ENCODE peak calls at places on chromosomes 12 and 14, in five cellular contexts. G, Y, J, U and X are unnamed samples.

GRCh38 chr12:86838709-86839108 is 582.5 kb upstream of the MGAT4C start:
- DNase-seq in U (no peak), J (peak; percentile 5), Y (no peak), G (no peak), X (no peak)

GRCh38 chr14:65850429-65851145 is 438.1 kb downstream of the FUT8 start:
- DNase-seq in U (no peak), G (no peak), J (no peak), Y (no peak), X (no peak)

GRCh38 chr12:132622437-132623071 is 4.0 kb downstream of the P2RX2 start:
- DNase-seq in J (no peak), U (no peak), Y (peak; percentile 74), G (no peak), X (no peak)

GRCh38 chr12:104055686-104056388 is 5.8 kb upstream of the GLT8D2 start:
- DNase-seq in G (peak; percentile 92), J (no peak), U (peak; percentile 86), Y (peak; percentile 49), X (peak; percentile 79)

GRCh38 chr12:15364221-15365170 is 42.2 kb downstream of the PTPRO start:
- DNase-seq in J (no peak), U (no peak), Y (no peak), G (no peak), X (no peak)

GRCh38 chr12:57268264-57268663 is 17.3 kb upstream of the STAC3 start:
- DNase-seq in U (no peak), J (no peak), G (no peak), Y (no peak), X (no peak)

GRCh38 chr12:9810721-9811120 is 16.6 kb upstream of the KLRF1 start:
- DNase-seq in J (no peak), U (no peak), G (no peak), Y (no peak), X (no peak)

GRCh38 chr12:2902287-2902880 is 11.7 kb downstream of the TULP3 start:
- DNase-seq in J (peak; percentile 13), Y (peak; percentile 28), G (peak; percentile 50), U (peak; percentile 50), X (no peak)

GRCh38 chr12:51009038-51009437 is 17.1 kb downstream of the SLC11A2 start:
- DNase-seq in U (peak; percentile 67), G (peak; percentile 76), Y (no peak), J (peak; percentile 62), X (peak; percentile 66)
- H3K27ac ChIP-seq in U (peak overlapping the region; percentile 53), G (peak overlapping the region; percentile 44), Y (no peak overlapping the region), J (peak overlapping the region; percentile 64), X (peak overlapping the region; percentile 75)

GRCh38 chr14:103023881-103024473 is 33.4 kb downstream of the CDC42BPB start:
- DNase-seq in J (no peak), G (peak; percentile 47), Y (no peak), U (no peak), X (peak; percentile 32)
- H3K4me3 ChIP-seq in J (no peak overlapping the region), G (no peak overlapping the region), Y (no peak overlapping the region), U (no peak overlapping the region), X (peak overlapping the region; percentile 40)

GRCh38 chr14:32436993-32437392 is 107.9 kb downstream of the AKAP6 start:
- DNase-seq in J (no peak), U (no peak), Y (no peak), G (no peak), X (no peak)

GRCh38 chr14:32435411-32435810 is 106.3 kb downstream of the AKAP6 start:
- DNase-seq in G (no peak), U (no peak), Y (no peak), J (no peak), X (no peak)

GRCh38 chr14:32434880-32435279 is 105.8 kb downstream of the AKAP6 start:
- DNase-seq in J (no peak), Y (no peak), G (no peak), U (no peak), X (no peak)

GRCh38 chr14:32434180-32434579 is 105.1 kb downstream of the AKAP6 start:
- DNase-seq in G (no peak), J (no peak), U (no peak), Y (no peak), X (no peak)

DNA sequence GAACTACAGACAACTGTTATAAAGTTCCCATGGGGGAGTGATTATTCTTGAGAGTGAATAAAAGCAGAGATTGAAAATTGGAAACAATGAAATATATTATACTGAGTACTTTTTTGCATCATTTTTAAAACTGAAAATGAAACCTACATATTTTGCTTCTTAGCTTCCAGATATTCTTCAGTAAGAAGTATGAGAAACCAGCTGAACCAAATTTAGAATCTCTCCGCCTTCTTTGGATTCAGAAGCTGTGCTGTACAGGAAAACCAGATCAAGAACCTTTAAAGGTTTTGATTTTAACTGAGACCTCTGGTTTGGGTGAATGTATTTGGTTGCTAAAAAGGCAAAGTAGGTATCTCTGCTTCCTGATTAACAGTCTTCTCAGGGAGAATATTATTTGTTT is 109.4 kb downstream of the AKAP6 start:
- DNase-seq in J (no peak), Y (no peak), G (no peak), U (no peak), X (no peak)
- H3K27ac ChIP-seq in J (no peak overlapping the region), Y (peak overlapping the region; percentile 75), G (peak overlapping the region; percentile 40), U (peak overlapping the region; percentile 14), X (peak overlapping the region; percentile 47)

GRCh38 chr14:96056509-96057422 is 17.6 kb downstream of the C14orf132 start:
- DNase-seq in U (no peak), J (no peak), G (no peak), Y (no peak), X (no peak)

GRCh38 chr14:96055753-96056508 is 16.8 kb downstream of the C14orf132 start:
- DNase-seq in G (no peak), J (no peak), U (no peak), Y (no peak), X (no peak)

GRCh38 chr14:96053600-96054381 is 14.6 kb downstream of the C14orf132 start:
- DNase-seq in U (no peak), J (peak; percentile 54), G (peak; percentile 64), Y (peak; percentile 78), X (no peak)

GRCh38 chr14:96054661-96055060 is 15.5 kb downstream of the C14orf132 start:
- DNase-seq in J (no peak), G (no peak), Y (no peak), U (no peak), X (no peak)

GRCh38 chr14:96055065-96055752 is 16.0 kb downstream of the C14orf132 start:
- DNase-seq in U (no peak), Y (no peak), G (no peak), J (no peak), X (no peak)
- H3K4me3 ChIP-seq in U (no peak overlapping the region), Y (no peak overlapping the region), G (no peak overlapping the region), J (no peak overlapping the region), X (no peak overlapping the region)

DNA sequence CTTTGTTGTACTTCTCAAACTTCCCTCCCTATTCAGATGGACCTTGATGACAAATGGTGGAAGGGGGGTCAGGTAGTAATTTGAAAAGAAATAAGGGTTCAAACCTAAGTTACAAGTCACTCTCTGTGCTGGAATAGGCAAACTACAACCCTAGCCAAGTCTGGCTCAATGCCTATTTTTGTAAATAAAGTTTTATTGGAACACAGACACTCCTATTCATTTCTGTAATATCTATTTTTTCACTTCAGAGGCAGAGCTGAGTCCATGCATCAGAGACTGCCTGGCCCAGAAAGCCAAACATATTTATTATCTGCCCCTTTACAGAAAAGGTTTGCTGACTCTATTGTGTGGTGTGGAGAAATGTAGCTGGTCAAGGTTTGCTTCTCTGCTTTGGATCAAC is 78.4 kb upstream of the RIN3 start:
- DNase-seq in J (no peak), U (no peak), G (no peak), Y (no peak), X (no peak)
- H3K27ac ChIP-seq in J (no peak overlapping the region), U (no peak overlapping the region), G (no peak overlapping the region), Y (no peak overlapping the region), X (no peak overlapping the region)

DNA sequence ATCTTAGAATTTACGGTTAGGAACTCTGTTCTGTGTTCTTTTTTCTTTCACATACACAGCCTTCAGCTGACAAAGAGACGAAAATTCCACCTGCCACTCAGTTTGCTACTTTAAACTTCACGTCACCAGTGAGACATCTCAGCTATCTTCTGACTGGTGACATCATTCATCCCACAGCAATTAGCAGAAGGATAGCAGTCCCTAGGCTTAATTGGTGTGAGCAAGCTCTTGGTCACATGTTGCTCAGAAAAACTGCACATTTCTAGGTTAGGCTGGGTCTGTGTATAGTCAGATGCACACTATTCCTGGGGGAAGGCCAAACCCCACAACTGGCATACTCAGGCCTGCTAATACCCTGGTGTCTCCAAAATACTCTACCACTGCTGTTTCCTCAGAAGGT is 23.9 kb downstream of the SLC7A7 start:
- DNase-seq in J (peak; percentile 73), U (no peak), Y (no peak), G (no peak), X (no peak)
- H3K4me3 ChIP-seq in J (no peak overlapping the region), U (no peak overlapping the region), Y (no peak overlapping the region), G (no peak overlapping the region), X (no peak overlapping the region)

GRCh38 chr12:115405471-115405860 is 721.5 kb upstream of the TBX3 start:
- DNase-seq in Y (no peak), U (no peak), J (no peak), G (no peak), X (no peak)

GRCh38 chr12:115403689-115404088 is 719.7 kb upstream of the TBX3 start:
- DNase-seq in U (no peak), J (no peak), Y (no peak), G (no peak), X (no peak)

GRCh38 chr12:115407036-115407435 is 723.1 kb upstream of the TBX3 start:
- DNase-seq in Y (no peak), J (no peak), G (peak; percentile 32), U (no peak), X (no peak)

GRCh38 chr12:115403253-115403652 is 719.3 kb upstream of the TBX3 start:
- DNase-seq in G (no peak), J (no peak), U (no peak), Y (no peak), X (no peak)

DNA sequence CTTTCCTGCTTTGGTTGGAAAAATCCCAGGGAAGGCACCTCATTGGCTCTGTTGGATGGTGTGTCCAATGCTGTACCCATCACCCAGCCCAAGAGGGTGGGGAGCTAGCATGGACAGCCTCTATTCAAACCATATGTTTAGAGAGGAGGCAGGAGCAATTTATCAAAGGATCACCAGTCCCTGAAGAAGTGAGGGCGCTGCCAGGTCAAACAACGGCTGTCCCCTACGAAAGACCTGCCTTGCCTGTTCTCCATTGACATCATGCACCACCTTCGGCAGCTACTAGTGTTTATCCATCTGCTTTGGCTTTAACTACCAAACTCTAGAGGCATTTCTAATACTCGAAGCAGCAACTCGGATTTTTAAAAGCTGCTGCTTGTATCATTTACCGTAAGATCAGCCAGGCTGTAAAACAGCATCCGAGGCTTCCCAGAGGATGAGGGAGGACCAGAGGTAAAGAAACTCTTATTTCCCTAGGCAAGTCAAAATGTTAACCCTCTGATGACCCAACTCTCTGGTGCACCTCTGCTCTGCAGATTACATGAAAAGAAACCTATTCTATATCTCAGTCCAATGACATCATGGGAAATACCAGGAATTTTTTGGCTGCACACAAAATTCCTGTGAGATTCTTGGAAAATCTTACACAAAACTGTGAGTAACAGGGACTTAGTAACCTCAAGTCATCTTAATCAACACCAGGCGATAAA is 720.9 kb upstream of the TBX3 start:
- DNase-seq in U (no peak), G (no peak), J (peak; percentile 8), Y (no peak), X (no peak)
- H3K27ac ChIP-seq in U (no peak overlapping the region), G (no peak overlapping the region), J (no peak overlapping the region), Y (no peak overlapping the region), X (peak overlapping the region; percentile 53)

GRCh38 chr14:24066490-24067132 is 4.8 kb upstream of the CPNE6 start:
- DNase-seq in U (no peak), J (no peak), Y (no peak), G (peak; percentile 12), X (no peak)
- H3K4me3 ChIP-seq in U (no peak overlapping the region), J (no peak overlapping the region), Y (no peak overlapping the region), G (no peak overlapping the region), X (no peak overlapping the region)